ENCODE peak calls at places on chromosomes 11 and 22, in four cellular contexts. D is body of pancreas, X is lung, H is lower leg skin. U is an unnamed sample.

GRCh38 chr11:101915811-101916291 is 471 bp downstream of the ANGPTL5 start:
- DNase-seq in D (no peak), X (no peak), H (no peak), U (no peak)

GRCh38 chr11:6116638-6117037 is 9.2 kb downstream of the OR56B4 start:
- DNase-seq in D (no peak), X (no peak), H (no peak), U (no peak)

GRCh38 chr11:88357323-88358039 is 19.9 kb upstream of the CTSC start:
- DNase-seq in D (no peak), X (no peak), H (no peak), U (no peak)

GRCh38 chr11:33802414-33802950 is 28.2 kb upstream of the FBXO3 start:
- DNase-seq in D (peak), X (no peak), H (peak), U (peak)

GRCh38 chr11:32487270-32487669 is 51.9 kb upstream of the WT1 start:
- DNase-seq in D (no peak), X (no peak), H (no peak), U (no peak)

GRCh38 chr11:17637901-17638300 is 81.5 kb upstream of the MYOD1 start:
- DNase-seq in D (no peak), X (no peak), H (no peak), U (no peak)

GRCh38 chr11:119509277-119509841 is 86.4 kb upstream of the THY1 start:
- DNase-seq in D (no peak), X (no peak), H (no peak), U (peak)

GRCh38 chr22:42269407-42270177 is 861 bp downstream of the TCF20 start:
- DNase-seq in D (peak), X (peak), H (peak), U (peak)

GRCh38 chr11:13120691-13121090 is 111.6 kb downstream of the RASSF10 start:
- DNase-seq in D (no peak), X (no peak), H (no peak), U (no peak)

GRCh38 chr11:125342281-125342980 is 153.6 kb downstream of the FEZ1 start:
- DNase-seq in D (no peak), X (no peak), H (no peak), U (no peak)

GRCh38 chr11:100939581-100939980 is 190.0 kb downstream of the PGR start:
- DNase-seq in D (no peak), X (no peak), H (no peak), U (no peak)

GRCh38 chr11:103842795-103843194 is 193.6 kb upstream of the DDI1 start:
- DNase-seq in D (no peak), X (no peak), H (no peak), U (no peak)

GRCh38 chr22:46918197-46918596 is 155.7 kb downstream of the TBC1D22A start:
- DNase-seq in D (no peak), X (no peak), H (no peak), U (no peak)

GRCh38 chr11:9990221-9990973 is 303.6 kb downstream of the SBF2 start:
- DNase-seq in D (no peak), X (no peak), H (no peak), U (no peak)

GRCh38 chr11:108111126-108111525 is 10.2 kb upstream of the ACAT1 start:
- DNase-seq in D (no peak), X (no peak), H (no peak), U (no peak)

GRCh38 chr11:46918087-46918751 is at the start of gene LRP4:
- DNase-seq in D (peak), X (no peak), H (no peak), U (peak)

GRCh38 chr11:88410056-88410455 is 72.5 kb upstream of the CTSC start:
- DNase-seq in D (no peak), X (no peak), H (no peak), U (no peak)

GRCh38 chr11:32659672-32660071 is 76.0 kb downstream of the EIF3M start:
- DNase-seq in D (no peak), X (no peak), H (no peak), U (no peak)

GRCh38 chr22:24445481-24446290 is 18.3 kb downstream of the ADORA2A start:
- DNase-seq in D (no peak), X (no peak), H (no peak), U (peak)

GRCh38 chr11:17505146-17505545 is 28.5 kb upstream of the ABCC8 start:
- DNase-seq in D (no peak), X (no peak), H (no peak), U (no peak)

GRCh38 chr11:5289696-5290095 is 12.1 kb downstream of the OR51B4 start:
- DNase-seq in D (no peak), X (no peak), H (no peak), U (no peak)

GRCh38 chr11:64247729-64248531 is 1.2 kb upstream of the PPP1R14B start:
- DNase-seq in D (no peak), X (no peak), H (no peak), U (no peak)

GRCh38 chr11:127670372-127670771 is 669.8 kb upstream of the KIRREL3 start:
- DNase-seq in D (no peak), X (no peak), H (no peak), U (no peak)

GRCh38 chr11:16987205-16987568 is 27.0 kb downstream of the PLEKHA7 start:
- DNase-seq in D (peak), X (peak), H (no peak), U (no peak)

GRCh38 chr11:69567951-69568808 is 72.8 kb upstream of the CCND1 start:
- DNase-seq in D (no peak), X (no peak), H (no peak), U (no peak)

GRCh38 chr22:23762866-23763578 is at the start of gene C22orf15:
- DNase-seq in D (no peak), X (no peak), H (no peak), U (peak)

GRCh38 chr11:45501277-45501979 is 164.0 kb downstream of the CHST1 start:
- DNase-seq in D (no peak), X (no peak), H (no peak), U (no peak)

GRCh38 chr11:95088946-95089619 is 563 bp upstream of the ENDOD1 start:
- DNase-seq in D (no peak), X (no peak), H (no peak), U (peak)

GRCh38 chr11:94674005-94674491 is 94.1 kb upstream of the AMOTL1 start:
- DNase-seq in D (no peak), X (no peak), H (peak), U (no peak)

GRCh38 chr22:23315341-23315917 is 135.1 kb downstream of the BCR start:
- DNase-seq in D (peak), X (no peak), H (no peak), U (peak)

GRCh38 chr11:21552910-21553309 is 640.0 kb upstream of the ANO5 start:
- DNase-seq in D (no peak), X (no peak), H (no peak), U (no peak)

GRCh38 chr11:36953986-36954385 is 355.9 kb upstream of the RAG2 start:
- DNase-seq in D (no peak), X (no peak), H (no peak), U (no peak)

GRCh38 chr11:95279921-95280861 is 49.2 kb upstream of the SESN3 start:
- DNase-seq in D (no peak), X (no peak), H (no peak), U (no peak)

GRCh38 chr11:65882191-65883057 is 2.8 kb downstream of the CTSW start:
- DNase-seq in D (no peak), X (no peak), H (no peak), U (no peak)

GRCh38 chr11:75311858-75312288 is 39.6 kb downstream of the ARRB1 start:
- DNase-seq in D (peak), X (peak), H (peak), U (no peak)

GRCh38 chr22:37501176-37501609 is 15.0 kb upstream of the MFNG start:
- DNase-seq in D (peak), X (no peak), H (no peak), U (no peak)

GRCh38 chr22:43956383-43956782 is 1.1 kb downstream of the SAMM50 start:
- DNase-seq in D (no peak), X (no peak), H (no peak), U (no peak)

GRCh38 chr22:43953988-43954771 is 1.1 kb upstream of the SAMM50 start:
- DNase-seq in D (no peak), X (no peak), H (no peak), U (no peak)

GRCh38 chr22:43955883-43956286 is 643 bp downstream of the SAMM50 start:
- DNase-seq in D (no peak), X (no peak), H (no peak), U (peak)

GRCh38 chr22:43956805-43957463 is 1.7 kb downstream of the SAMM50 start:
- DNase-seq in D (no peak), X (no peak), H (no peak), U (no peak)

DNA sequence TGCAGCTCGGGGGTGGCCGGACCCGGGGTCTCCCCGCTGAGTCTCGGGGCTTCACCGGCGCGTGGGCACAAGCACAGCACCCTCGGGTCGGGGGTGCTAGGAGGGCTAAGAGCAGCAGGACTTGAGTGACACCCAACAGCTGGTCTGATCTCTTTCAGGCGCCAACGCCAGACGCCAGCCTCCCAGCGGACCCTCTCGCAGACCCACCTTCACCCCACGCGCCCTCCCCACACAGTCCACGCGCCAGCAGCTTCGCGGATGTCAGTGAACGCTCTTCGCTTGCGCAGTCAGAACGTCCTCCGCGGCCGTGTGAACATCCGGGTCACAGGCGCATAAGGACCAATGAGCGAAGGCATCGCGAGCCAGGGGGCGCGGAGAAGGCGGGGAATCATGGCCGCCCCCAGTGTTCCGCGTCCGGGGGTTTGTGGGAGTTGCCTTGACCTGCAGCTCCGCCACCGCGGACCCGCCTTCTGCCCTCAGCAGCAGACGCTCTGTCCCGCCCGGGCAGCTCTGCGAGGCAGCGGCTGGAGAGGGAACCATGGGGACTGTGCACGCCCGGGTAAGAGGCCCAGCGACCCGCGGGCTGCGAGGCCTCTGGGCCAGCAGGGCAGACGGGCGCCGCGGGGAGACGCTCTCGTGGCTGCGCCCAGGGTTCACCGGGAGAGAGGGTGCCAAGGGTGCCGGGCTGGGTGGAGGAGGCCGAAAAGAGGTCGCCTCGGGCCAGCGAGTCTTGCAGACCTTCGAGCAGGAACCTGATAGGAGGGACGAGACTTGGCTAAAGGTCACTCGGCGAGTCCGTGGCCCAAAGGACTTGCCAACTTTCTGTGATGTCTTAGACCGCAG is at the start of gene SAMM50:
- DNase-seq in D (peak), X (peak), H (peak), U (peak)
- TF ChIP-seq CTCF in D (no peak), X (no peak), H (no peak), U (no peak)

GRCh38 chr11:117986981-117987495 is 844 bp downstream of the IL10RA start:
- DNase-seq in D (no peak), X (no peak), H (no peak), U (peak)

GRCh38 chr11:117989351-117990102 is 3.3 kb downstream of the IL10RA start:
- DNase-seq in D (no peak), X (no peak), H (no peak), U (no peak)

GRCh38 chr11:117983163-117983475 is 3.1 kb upstream of the IL10RA start:
- DNase-seq in D (no peak), X (no peak), H (no peak), U (peak)

GRCh38 chr11:117984471-117984870 is 1.7 kb upstream of the IL10RA start:
- DNase-seq in D (no peak), X (no peak), H (no peak), U (peak)

GRCh38 chr11:117985953-117986887 is at the start of gene IL10RA:
- DNase-seq in D (peak), X (peak), H (peak), U (peak)
- TF ChIP-seq CTCF in D (no peak), X (no peak), H (no peak), U (no peak)

DNA sequence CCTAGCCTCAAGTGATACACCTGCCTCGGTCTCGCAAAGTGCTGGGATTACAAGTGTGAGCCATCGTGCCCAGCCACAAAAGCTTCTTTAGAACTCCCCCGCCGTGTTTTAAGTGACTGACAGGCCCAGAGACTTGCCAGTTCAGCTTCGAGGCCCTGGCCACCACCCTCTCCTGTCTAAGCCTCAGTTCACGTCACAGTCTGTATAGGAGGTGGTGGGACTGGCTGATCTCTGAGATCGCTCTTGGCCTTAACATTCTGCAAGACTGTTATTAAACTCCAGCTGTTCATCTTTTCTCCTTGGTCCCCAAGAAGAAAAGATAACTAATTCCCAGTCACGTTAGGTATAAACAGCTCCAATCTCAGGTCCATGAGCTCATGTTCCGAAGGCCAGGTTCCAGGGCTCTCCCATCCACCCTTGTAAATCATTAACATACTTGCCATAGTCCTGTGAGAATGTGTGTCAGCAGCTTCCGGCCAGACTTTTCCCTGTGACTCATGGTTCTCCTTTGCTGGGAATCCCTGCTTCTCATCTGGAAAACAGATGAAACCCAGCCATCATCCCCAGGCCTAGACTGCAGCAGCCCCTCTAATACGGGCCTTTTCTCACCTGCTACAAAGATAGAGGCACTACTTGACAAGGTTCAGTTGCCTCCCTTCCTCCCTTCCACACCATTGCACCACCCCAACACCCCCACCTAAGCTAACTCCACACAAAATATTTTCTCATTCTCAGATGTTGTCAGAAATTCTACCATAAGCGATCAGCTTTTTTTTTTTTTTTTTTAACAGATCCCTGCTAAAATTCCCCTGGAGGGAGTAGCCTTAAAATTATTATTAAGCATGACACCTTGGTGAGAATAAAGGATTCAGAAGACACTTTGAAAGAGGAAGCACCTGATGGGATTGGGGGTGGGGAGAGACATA is 5.6 kb upstream of the KIAA0930 start:
- DNase-seq in D (peak), X (peak), H (peak), U (no peak)
- TF ChIP-seq CTCF in D (no peak), X (no peak), H (no peak), U (no peak)

GRCh38 chr11:114942207-114942606 is 263.9 kb downstream of the NXPE2 start:
- DNase-seq in D (no peak), X (no peak), H (no peak), U (no peak)
- TF ChIP-seq CTCF in D (no peak), X (no peak), H (no peak), U (no peak)

GRCh38 chr22:45397806-45398205 is 15.6 kb downstream of the SMC1B start:
- DNase-seq in D (no peak), X (no peak), H (no peak), U (peak)
- TF ChIP-seq CTCF in D (no peak), X (no peak), H (no peak), U (peak)

DNA sequence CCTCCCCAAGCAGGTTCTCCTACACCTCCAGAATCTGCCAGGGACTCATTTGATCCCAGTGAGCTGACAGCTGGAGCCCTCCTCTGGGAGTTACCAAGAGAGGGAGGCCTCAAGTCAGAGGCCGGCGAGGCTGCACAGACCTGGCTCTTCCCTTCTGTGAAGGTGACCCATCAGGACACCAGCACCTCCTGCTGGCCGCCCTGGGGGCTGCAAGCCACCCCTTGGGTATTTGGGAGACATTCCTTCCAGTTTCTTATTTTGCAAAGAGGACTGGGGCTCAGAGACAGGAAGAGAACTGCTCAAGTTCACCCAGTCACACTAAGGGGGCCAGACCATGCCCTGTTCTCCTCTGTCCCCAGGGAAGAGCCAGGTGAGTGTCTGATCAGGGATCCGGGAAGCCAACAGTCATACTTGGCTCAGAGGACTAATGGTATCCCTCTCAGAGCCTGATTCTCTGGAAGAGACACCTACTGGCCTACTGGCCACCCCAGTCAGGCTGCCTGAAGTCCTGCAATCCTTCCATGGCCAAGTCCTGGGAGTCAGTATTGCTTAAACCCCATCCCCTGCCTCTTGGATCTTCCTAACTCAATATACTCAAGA is 40.5 kb upstream of the RIC3 start:
- DNase-seq in D (peak), X (no peak), H (no peak), U (peak)
- TF ChIP-seq CTCF in D (peak), X (no peak), H (no peak), U (peak)

DNA sequence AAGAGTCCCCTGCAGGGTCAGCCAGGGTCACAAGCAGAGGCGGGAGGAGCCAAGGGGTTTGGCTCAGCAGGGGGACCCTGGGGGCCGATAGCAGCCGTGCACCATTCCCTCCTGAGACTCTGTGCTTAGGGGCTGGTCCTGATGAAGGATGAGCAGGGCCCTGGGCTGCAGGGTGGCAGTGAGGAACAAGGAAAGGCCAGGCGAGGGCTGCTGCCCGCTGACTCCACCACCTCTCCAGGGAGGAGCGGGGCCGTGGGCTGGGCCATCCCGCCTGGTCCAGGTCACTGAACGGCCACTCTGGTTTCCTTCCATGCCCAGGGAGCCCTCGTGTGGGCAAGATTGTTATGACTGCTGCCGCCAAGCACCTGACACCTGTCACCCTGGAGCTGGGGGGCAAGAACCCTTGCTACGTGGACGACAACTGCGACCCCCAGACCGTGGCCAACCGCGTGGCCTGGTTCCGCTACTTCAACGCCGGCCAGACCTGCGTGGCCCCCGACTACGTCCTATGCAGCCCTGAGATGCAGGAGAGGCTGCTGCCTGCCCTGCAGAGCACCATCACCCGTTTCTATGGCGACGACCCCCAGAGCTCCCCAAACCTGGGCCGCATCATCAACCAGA is 9.2 kb upstream of the NDUFS8 start:
- DNase-seq in D (peak), X (peak), H (no peak), U (no peak)
- TF ChIP-seq CTCF in D (peak), X (no peak), H (no peak), U (no peak)

DNA sequence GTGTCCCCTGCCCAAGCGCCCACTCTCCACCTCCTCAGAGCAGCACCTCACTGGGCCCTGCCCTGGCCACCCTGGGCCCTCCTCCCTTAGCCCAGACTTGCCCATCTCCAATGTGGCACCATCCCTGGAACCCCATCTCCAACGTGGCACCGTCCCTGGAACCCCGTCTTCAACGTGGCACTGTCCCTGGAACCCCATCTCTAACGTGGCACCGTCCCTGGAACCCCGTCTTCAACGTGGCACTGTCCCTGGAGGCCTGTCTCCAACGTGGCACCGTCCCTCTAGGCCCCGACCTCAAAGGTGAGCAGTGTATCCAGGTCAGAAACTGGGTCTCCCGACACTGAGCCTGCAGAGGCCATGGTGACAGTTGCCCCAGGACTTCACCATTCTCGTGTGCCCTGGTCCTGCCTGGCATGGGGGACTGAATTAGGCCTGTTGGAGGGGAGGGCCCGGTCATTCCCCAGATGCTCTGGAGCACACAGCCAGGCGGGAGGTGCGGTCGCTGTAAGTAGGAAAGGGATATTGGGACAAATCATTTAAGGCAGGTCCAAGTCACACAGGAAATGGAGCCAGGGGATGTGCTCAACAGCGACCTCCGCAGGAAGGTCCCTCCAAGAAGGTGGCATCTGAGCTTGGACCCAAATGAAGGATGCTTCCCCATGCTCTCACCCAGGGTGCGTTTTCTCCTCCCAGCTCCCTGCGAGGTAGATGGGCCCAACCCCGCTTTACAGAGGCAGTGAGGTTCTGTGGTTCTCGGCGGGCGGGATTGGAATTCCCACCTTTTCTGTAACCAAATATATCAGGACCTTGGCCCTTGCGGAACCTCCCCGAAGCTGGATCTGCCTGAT is 2.4 kb upstream of the CTSD start:
- DNase-seq in D (no peak), X (no peak), H (no peak), U (peak)
- TF ChIP-seq CTCF in D (no peak), X (no peak), H (no peak), U (no peak)